ENCODE peak calls at places on chromosomes 11 and 22, in eight cellular contexts. One of them, this sample, is unnamed.
A peak's percentile ranks its signal among the peaks of the same experiment; 100 is the strongest.

GRCh38 chr22:50571264-50572175 is 6.7 kb downstream of the CPT1B start:
- DNase-seq in IMR-90: no peak
- DNase-seq in mesendoderm: no peak
- DNase-seq in GM23248: no peak
- DNase-seq in H1: no peak
- DNase-seq in PC-3: no peak
- DNase-seq in keratinocyte: no peak
- DNase-seq in K562: no peak
- DNase-seq in this sample: no peak

GRCh38 chr22:17013396-17014100 is 5.5 kb upstream of the GAB4 start:
- DNase-seq in PC-3: no peak
- DNase-seq in keratinocyte: no peak
- DNase-seq in K562: no peak
- DNase-seq in IMR-90: no peak
- DNase-seq in GM23248: no peak
- DNase-seq in H1: no peak
- DNase-seq in mesendoderm: no peak
- DNase-seq in this sample: no peak

GRCh38 chr11:2927851-2928604 is 1.2 kb downstream of the PHLDA2 start:
- DNase-seq in K562: peak; percentile 48
- DNase-seq in keratinocyte: no peak
- DNase-seq in mesendoderm: no peak
- DNase-seq in H1: no peak
- DNase-seq in PC-3: peak; percentile 41
- DNase-seq in IMR-90: peak; percentile 28
- DNase-seq in GM23248: peak; percentile 78
- DNase-seq in this sample: peak; percentile 78

GRCh38 chr11:120517390-120518315 is 6.1 kb downstream of the GRIK4 start:
- DNase-seq in GM23248: no peak
- DNase-seq in PC-3: no peak
- DNase-seq in mesendoderm: peak; percentile 66
- DNase-seq in H1: no peak
- DNase-seq in IMR-90: peak; percentile 52
- DNase-seq in K562: peak; percentile 32
- DNase-seq in keratinocyte: no peak
- DNase-seq in this sample: peak; percentile 34

GRCh38 chr11:79055866-79056632 is 384.8 kb downstream of the TENM4 start:
- DNase-seq in K562: no peak
- DNase-seq in GM23248: peak; percentile 76
- DNase-seq in IMR-90: peak; percentile 79
- DNase-seq in H1: no peak
- DNase-seq in mesendoderm: no peak
- DNase-seq in keratinocyte: no peak
- DNase-seq in PC-3: no peak
- DNase-seq in this sample: no peak

GRCh38 chr11:34084637-34085036 is 20.8 kb upstream of the NAT10 start:
- DNase-seq in H1: no peak
- DNase-seq in mesendoderm: no peak
- DNase-seq in PC-3: no peak
- DNase-seq in GM23248: no peak
- DNase-seq in IMR-90: no peak
- DNase-seq in K562: no peak
- DNase-seq in keratinocyte: no peak
- DNase-seq in this sample: no peak

GRCh38 chr11:105000797-105001196 is 22.2 kb downstream of the CASP5 start:
- DNase-seq in mesendoderm: peak; percentile 41
- DNase-seq in GM23248: peak; percentile 12
- DNase-seq in keratinocyte: no peak
- DNase-seq in H1: no peak
- DNase-seq in K562: peak; percentile 23
- DNase-seq in IMR-90: no peak
- DNase-seq in PC-3: no peak
- DNase-seq in this sample: no peak

GRCh38 chr11:33027233-33027632 is 11.6 kb downstream of the DEPDC7 start:
- DNase-seq in H1: no peak
- DNase-seq in mesendoderm: no peak
- DNase-seq in keratinocyte: no peak
- DNase-seq in GM23248: peak; percentile 24
- DNase-seq in IMR-90: peak; percentile 43
- DNase-seq in K562: no peak
- DNase-seq in PC-3: peak; percentile 30
- DNase-seq in this sample: no peak

DNA sequence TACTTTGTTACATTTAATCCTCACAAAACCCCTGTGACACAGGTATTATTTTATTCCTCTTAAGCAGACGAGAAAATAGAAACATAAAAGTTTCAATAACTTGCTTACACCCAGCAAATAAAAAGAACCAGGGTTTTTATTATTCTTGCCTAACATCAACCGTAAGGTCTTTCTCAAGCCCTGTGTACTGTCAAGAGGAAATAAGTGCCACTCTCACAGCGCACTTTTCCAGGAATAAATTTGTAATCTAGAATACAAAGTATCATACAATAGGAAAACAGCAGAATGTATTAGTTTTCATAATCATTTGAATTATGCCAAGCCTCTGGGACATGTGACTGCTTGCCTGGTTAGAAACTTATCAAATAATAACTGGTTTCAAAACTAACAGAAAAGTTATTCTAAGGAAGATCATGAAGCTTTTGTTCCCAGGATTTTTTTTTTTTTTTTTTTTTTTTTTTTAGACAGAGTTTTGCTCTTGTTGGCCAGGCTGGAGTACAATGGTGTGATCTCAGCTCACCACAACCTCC is 7.4 kb downstream of the CCDC34 start:
- DNase-seq in mesendoderm: no peak
- DNase-seq in K562: no peak
- DNase-seq in keratinocyte: no peak
- DNase-seq in GM23248: no peak
- DNase-seq in IMR-90: no peak
- DNase-seq in PC-3: no peak
- DNase-seq in H1: no peak
- DNase-seq in this sample: no peak
- H3K4me1 ChIP-seq in mesendoderm: peaks cover 5% of the 10 kb centered on the region
- H3K4me1 ChIP-seq in K562: peaks cover 4% of the 10 kb centered on the region
- H3K4me1 ChIP-seq in keratinocyte: no peaks in the 10 kb centered on the region
- H3K4me1 ChIP-seq in GM23248: peaks cover 13% of the 10 kb centered on the region
- H3K4me1 ChIP-seq in IMR-90: peaks cover 3% of the 10 kb centered on the region
- H3K4me1 ChIP-seq in PC-3: no peaks in the 10 kb centered on the region
- H3K4me1 ChIP-seq in H1: no peaks in the 10 kb centered on the region
- H3K4me1 ChIP-seq in this sample: peaks cover 4% of the 10 kb centered on the region

DNA sequence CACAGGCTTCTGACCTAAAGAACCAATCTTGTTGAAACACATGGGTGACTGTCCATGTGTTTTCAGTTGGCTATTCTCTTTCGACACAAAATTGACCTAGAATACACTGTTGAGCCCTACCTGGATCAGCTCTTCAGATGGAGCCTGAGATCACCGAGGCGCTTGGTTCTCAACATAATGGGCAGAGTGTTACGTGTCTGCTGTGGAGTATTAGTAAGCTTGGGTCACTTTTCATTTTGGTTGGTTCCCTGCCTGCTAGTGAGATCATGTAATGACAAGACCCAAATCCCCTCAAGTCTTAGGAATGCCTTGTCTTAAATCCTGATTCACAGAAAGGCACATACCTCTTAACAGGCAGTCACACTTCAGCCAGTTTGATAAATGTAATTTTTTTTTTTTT is 8.7 kb downstream of the MED19 start:
- DNase-seq in IMR-90: peak; percentile 28
- DNase-seq in mesendoderm: no peak
- DNase-seq in K562: no peak
- DNase-seq in keratinocyte: no peak
- DNase-seq in PC-3: no peak
- DNase-seq in H1: no peak
- DNase-seq in GM23248: no peak
- DNase-seq in this sample: no peak
- H3K36me3 ChIP-seq in IMR-90: peaks cover 43% of the 10 kb centered on the region
- H3K36me3 ChIP-seq in mesendoderm: peaks cover 17% of the 10 kb centered on the region
- H3K36me3 ChIP-seq in K562: peaks cover 62% of the 10 kb centered on the region
- H3K36me3 ChIP-seq in keratinocyte: peaks cover 26% of the 10 kb centered on the region
- H3K36me3 ChIP-seq in PC-3: peaks cover 55% of the 10 kb centered on the region
- H3K36me3 ChIP-seq in H1: peaks cover 30% of the 10 kb centered on the region
- H3K36me3 ChIP-seq in GM23248: peaks cover 51% of the 10 kb centered on the region
- H3K36me3 ChIP-seq in this sample: peaks cover 38% of the 10 kb centered on the region

DNA sequence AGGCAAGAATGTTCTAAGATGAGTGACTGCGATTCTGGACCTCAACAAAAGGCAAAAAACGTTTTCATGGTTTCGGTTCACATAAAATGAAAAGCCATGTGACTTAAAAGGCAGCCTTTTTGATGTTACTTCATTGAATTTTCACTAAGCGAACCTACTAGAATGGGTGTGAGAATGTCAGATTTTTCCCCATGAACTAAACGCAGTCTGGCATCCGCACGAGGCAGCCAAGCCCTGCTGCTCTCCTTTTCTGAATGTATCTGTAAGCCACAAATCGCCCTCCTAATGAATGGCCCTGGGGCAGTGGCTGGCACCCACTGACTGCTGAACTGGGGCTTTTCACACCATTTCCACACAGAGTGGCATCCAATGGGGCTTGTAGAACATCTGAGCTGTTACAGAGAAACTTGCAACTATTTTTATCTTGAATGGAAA is 29.6 kb downstream of the PPP2R1B start:
- DNase-seq in H1: no peak
- DNase-seq in mesendoderm: no peak
- DNase-seq in PC-3: no peak
- DNase-seq in GM23248: peak; percentile 50
- DNase-seq in IMR-90: no peak
- DNase-seq in K562: no peak
- DNase-seq in keratinocyte: no peak
- DNase-seq in this sample: no peak
- H3K9ac ChIP-seq in H1: no peak overlapping the region
- H3K9ac ChIP-seq in mesendoderm: no peak overlapping the region
- H3K9ac ChIP-seq in PC-3: peak overlapping the region; percentile 82
- H3K9ac ChIP-seq in GM23248: peak overlapping the region; percentile 93
- H3K9ac ChIP-seq in IMR-90: peak overlapping the region; percentile 86
- H3K9ac ChIP-seq in K562: no peak overlapping the region
- H3K9ac ChIP-seq in keratinocyte: peak overlapping the region; percentile 96
- H3K9ac ChIP-seq in this sample: peak overlapping the region; percentile 85

GRCh38 chr11:67370351-67371076 is 2.9 kb downstream of the CLCF1 start:
- DNase-seq in GM23248: peak; percentile 57
- DNase-seq in IMR-90: peak; percentile 87
- DNase-seq in H1: no peak
- DNase-seq in mesendoderm: no peak
- DNase-seq in PC-3: no peak
- DNase-seq in keratinocyte: no peak
- DNase-seq in K562: no peak
- DNase-seq in this sample: no peak
- H3K4me1 ChIP-seq in GM23248: peaks cover 62% of the 10 kb centered on the region
- H3K4me1 ChIP-seq in IMR-90: peaks cover 61% of the 10 kb centered on the region
- H3K4me1 ChIP-seq in H1: peaks cover 33% of the 10 kb centered on the region
- H3K4me1 ChIP-seq in mesendoderm: peaks cover 12% of the 10 kb centered on the region
- H3K4me1 ChIP-seq in PC-3: peaks cover 32% of the 10 kb centered on the region
- H3K4me1 ChIP-seq in keratinocyte: peaks cover 29% of the 10 kb centered on the region
- H3K4me1 ChIP-seq in K562: peaks cover 73% of the 10 kb centered on the region
- H3K4me1 ChIP-seq in this sample: peaks cover 34% of the 10 kb centered on the region

DNA sequence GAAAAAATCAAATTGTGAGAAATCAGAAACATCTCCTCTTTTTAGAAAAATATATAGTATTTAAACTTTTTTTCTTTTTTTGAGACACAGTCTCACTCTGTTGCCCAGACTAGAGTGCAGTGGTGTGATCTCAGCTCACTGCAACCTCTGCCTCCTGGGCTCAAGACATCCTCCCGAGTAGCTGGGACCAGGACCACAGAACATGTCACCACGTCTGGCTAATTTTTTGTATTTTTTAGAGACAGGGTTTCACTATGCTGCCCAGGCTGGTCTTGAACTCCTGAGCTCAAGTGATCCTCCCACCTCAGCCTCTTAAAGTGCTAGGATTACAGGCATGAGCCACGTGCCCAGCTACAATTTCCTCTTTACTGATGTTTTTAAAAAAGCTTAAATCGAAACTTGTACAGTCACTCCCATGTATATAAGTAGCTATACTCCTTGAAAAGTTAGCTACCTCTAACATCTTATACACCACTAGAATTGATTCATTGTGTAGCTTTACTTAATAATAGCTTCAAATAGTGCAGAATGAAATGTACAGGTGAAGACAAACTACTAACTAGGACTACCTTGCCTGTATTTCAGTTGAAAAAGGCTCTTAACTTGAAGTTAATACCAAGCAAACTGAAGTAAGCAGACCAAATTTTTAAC is 10.3 kb downstream of the EIF4G2 start:
- DNase-seq in H1: no peak
- DNase-seq in IMR-90: no peak
- DNase-seq in keratinocyte: no peak
- DNase-seq in mesendoderm: no peak
- DNase-seq in PC-3: no peak
- DNase-seq in GM23248: no peak
- DNase-seq in K562: no peak
- DNase-seq in this sample: no peak
- H3K36me3 ChIP-seq in H1: peaks cover 70% of the 10 kb centered on the region
- H3K36me3 ChIP-seq in IMR-90: peaks cover 67% of the 10 kb centered on the region
- H3K36me3 ChIP-seq in keratinocyte: peaks cover 50% of the 10 kb centered on the region
- H3K36me3 ChIP-seq in mesendoderm: peaks cover 27% of the 10 kb centered on the region
- H3K36me3 ChIP-seq in PC-3: peaks cover 75% of the 10 kb centered on the region
- H3K36me3 ChIP-seq in GM23248: peaks cover 75% of the 10 kb centered on the region
- H3K36me3 ChIP-seq in K562: peaks cover 79% of the 10 kb centered on the region
- H3K36me3 ChIP-seq in this sample: peaks cover 60% of the 10 kb centered on the region

DNA sequence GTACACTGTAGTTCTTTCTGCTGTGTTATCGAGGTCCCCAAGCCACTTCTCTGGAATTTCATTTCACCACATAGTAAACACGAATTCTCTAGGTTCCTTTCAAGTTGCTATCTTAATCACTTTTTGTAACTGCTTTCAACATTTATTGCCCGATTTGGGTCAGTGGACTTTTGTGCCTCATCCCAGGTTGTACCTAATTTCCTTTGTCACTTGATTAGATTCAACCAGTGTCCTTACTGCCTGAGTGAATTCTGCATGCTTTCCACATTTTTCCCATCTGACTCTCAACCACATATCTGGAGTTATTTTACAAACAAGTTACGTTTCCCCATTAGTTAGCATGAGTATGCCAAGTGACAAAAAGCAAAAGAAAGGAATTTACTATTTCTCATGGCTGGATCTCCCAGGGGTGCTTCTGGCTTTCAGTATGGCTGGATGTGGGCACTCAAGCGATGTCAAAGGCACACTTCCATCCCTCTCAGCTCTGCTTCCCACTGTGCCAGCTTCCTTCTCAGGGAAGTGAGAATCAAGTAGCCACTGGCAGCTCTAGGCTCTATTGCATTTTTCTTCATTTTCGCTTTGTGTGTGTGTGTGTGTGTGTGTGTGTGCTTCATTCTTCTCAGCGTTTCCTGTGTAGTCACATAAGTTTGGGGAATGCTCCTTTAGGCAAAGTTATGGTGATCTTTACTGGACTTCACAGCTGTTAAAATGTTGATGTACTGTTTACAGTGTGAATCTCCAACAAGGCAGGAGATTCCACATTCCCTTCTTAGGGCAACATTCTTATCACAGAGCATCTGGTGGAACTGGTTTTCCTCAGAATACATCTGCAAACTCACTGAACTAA is 128.9 kb downstream of the DBX1 start:
- DNase-seq in keratinocyte: no peak
- DNase-seq in GM23248: peak; percentile 87
- DNase-seq in K562: no peak
- DNase-seq in IMR-90: peak; percentile 95
- DNase-seq in H1: no peak
- DNase-seq in mesendoderm: peak; percentile 93
- DNase-seq in PC-3: peak; percentile 70
- DNase-seq in this sample: no peak
- H3K9ac ChIP-seq in keratinocyte: peak overlapping the region; percentile 46
- H3K9ac ChIP-seq in GM23248: peak overlapping the region; percentile 45
- H3K9ac ChIP-seq in K562: no peak overlapping the region
- H3K9ac ChIP-seq in IMR-90: peak overlapping the region; percentile 44
- H3K9ac ChIP-seq in H1: no peak overlapping the region
- H3K9ac ChIP-seq in mesendoderm: peak overlapping the region; percentile 40
- H3K9ac ChIP-seq in PC-3: peak overlapping the region; percentile 54
- H3K9ac ChIP-seq in this sample: peak overlapping the region; percentile 42

This sample was measured in kidney.